ENCODE peak calls at places on chromosomes 13 and 19, in seven cellular contexts. One of them, this sample, is unnamed.

GRCh38 chr19:8609210-8610040 is 1.1 kb downstream of the ADAMTS10 start:
- DNase-seq in ovary: peak
- DNase-seq in germinal center: no peak
- DNase-seq in NCI-H2029: no peak
- DNase-seq in A549: peak
- DNase-seq in esophagus squamous epithelium: no peak
- DNase-seq in posterior vena cava: peak
- DNase-seq in this sample: peak

GRCh38 chr19:55179570-55180484 is at the start of gene SYT5:
- DNase-seq in germinal center: peak
- DNase-seq in esophagus squamous epithelium: no peak
- DNase-seq in NCI-H2029: no peak
- DNase-seq in A549: no peak
- DNase-seq in posterior vena cava: no peak
- DNase-seq in ovary: no peak
- DNase-seq in this sample: peak

GRCh38 chr19:3132971-3133792 is 2.7 kb upstream of the GNA15 start:
- DNase-seq in posterior vena cava: no peak
- DNase-seq in ovary: no peak
- DNase-seq in NCI-H2029: no peak
- DNase-seq in esophagus squamous epithelium: no peak
- DNase-seq in germinal center: peak
- DNase-seq in A549: no peak
- DNase-seq in this sample: peak

GRCh38 chr13:24290280-24290932 is 19.0 kb upstream of the C1QTNF9 start:
- DNase-seq in A549: no peak
- DNase-seq in posterior vena cava: no peak
- DNase-seq in germinal center: no peak
- DNase-seq in esophagus squamous epithelium: no peak
- DNase-seq in NCI-H2029: no peak
- DNase-seq in ovary: no peak
- DNase-seq in this sample: no peak

GRCh38 chr13:106818971-106819370 is 251.0 kb upstream of the ARGLU1 start:
- DNase-seq in NCI-H2029: no peak
- DNase-seq in posterior vena cava: no peak
- DNase-seq in esophagus squamous epithelium: no peak
- DNase-seq in ovary: no peak
- DNase-seq in A549: no peak
- DNase-seq in germinal center: no peak
- DNase-seq in this sample: no peak

GRCh38 chr19:45994456-45994988 is 745 bp upstream of the CCDC61 start:
- DNase-seq in germinal center: no peak
- DNase-seq in NCI-H2029: no peak
- DNase-seq in esophagus squamous epithelium: no peak
- DNase-seq in A549: no peak
- DNase-seq in ovary: no peak
- DNase-seq in posterior vena cava: no peak
- DNase-seq in this sample: no peak

GRCh38 chr19:43812689-43813088 is 10.4 kb upstream of the LYPD5 start:
- DNase-seq in NCI-H2029: no peak
- DNase-seq in posterior vena cava: no peak
- DNase-seq in esophagus squamous epithelium: no peak
- DNase-seq in A549: no peak
- DNase-seq in ovary: no peak
- DNase-seq in germinal center: no peak
- DNase-seq in this sample: no peak

GRCh38 chr13:113029487-113030258 is 60.7 kb downstream of the MCF2L start:
- DNase-seq in posterior vena cava: no peak
- DNase-seq in esophagus squamous epithelium: no peak
- DNase-seq in germinal center: peak
- DNase-seq in NCI-H2029: no peak
- DNase-seq in A549: peak
- DNase-seq in ovary: peak
- DNase-seq in this sample: peak

GRCh38 chr19:1000095-1000494 is at the start of gene GRIN3B:
- DNase-seq in ovary: no peak
- DNase-seq in A549: peak
- DNase-seq in posterior vena cava: peak
- DNase-seq in germinal center: peak
- DNase-seq in NCI-H2029: no peak
- DNase-seq in esophagus squamous epithelium: no peak
- DNase-seq in this sample: peak

GRCh38 chr19:42455621-42456081 is 12.9 kb upstream of the CXCL17 start:
- DNase-seq in ovary: no peak
- DNase-seq in esophagus squamous epithelium: no peak
- DNase-seq in NCI-H2029: no peak
- DNase-seq in A549: peak
- DNase-seq in posterior vena cava: no peak
- DNase-seq in germinal center: no peak
- DNase-seq in this sample: no peak

GRCh38 chr19:16327911-16328823 is 3.5 kb downstream of the KLF2 start:
- DNase-seq in posterior vena cava: peak
- DNase-seq in A549: peak
- DNase-seq in germinal center: peak
- DNase-seq in ovary: peak
- DNase-seq in NCI-H2029: no peak
- DNase-seq in esophagus squamous epithelium: no peak
- DNase-seq in this sample: peak

GRCh38 chr19:39053276-39054090 is 21.1 kb upstream of the FBXO27 start:
- DNase-seq in A549: peak
- DNase-seq in NCI-H2029: no peak
- DNase-seq in esophagus squamous epithelium: no peak
- DNase-seq in ovary: no peak
- DNase-seq in germinal center: no peak
- DNase-seq in posterior vena cava: no peak
- DNase-seq in this sample: no peak

GRCh38 chr19:56603829-56604228 is 8.7 kb downstream of the ZNF71 start:
- DNase-seq in esophagus squamous epithelium: no peak
- DNase-seq in NCI-H2029: no peak
- DNase-seq in A549: no peak
- DNase-seq in posterior vena cava: no peak
- DNase-seq in germinal center: no peak
- DNase-seq in ovary: no peak
- DNase-seq in this sample: no peak

GRCh38 chr19:51020988-51021651 is 1.6 kb upstream of the KLK10 start:
- DNase-seq in germinal center: no peak
- DNase-seq in ovary: no peak
- DNase-seq in NCI-H2029: peak
- DNase-seq in A549: peak
- DNase-seq in esophagus squamous epithelium: no peak
- DNase-seq in posterior vena cava: no peak
- DNase-seq in this sample: peak

GRCh38 chr13:94641432-94641941 is 39.8 kb downstream of the GPR180 start:
- DNase-seq in A549: peak
- DNase-seq in NCI-H2029: peak
- DNase-seq in esophagus squamous epithelium: no peak
- DNase-seq in posterior vena cava: no peak
- DNase-seq in ovary: no peak
- DNase-seq in germinal center: no peak
- DNase-seq in this sample: peak

GRCh38 chr13:35479223-35479536 is 2.7 kb upstream of the MAB21L1 start:
- DNase-seq in posterior vena cava: no peak
- DNase-seq in A549: no peak
- DNase-seq in esophagus squamous epithelium: no peak
- DNase-seq in ovary: no peak
- DNase-seq in NCI-H2029: no peak
- DNase-seq in germinal center: no peak
- DNase-seq in this sample: peak

GRCh38 chr19:2720777-2721569 is at the start of gene DIRAS1:
- DNase-seq in posterior vena cava: peak
- DNase-seq in esophagus squamous epithelium: no peak
- DNase-seq in A549: no peak
- DNase-seq in germinal center: no peak
- DNase-seq in ovary: peak
- DNase-seq in NCI-H2029: no peak
- DNase-seq in this sample: no peak

GRCh38 chr19:29293292-29293691 is 80.3 kb upstream of the UQCRFS1 start:
- DNase-seq in A549: no peak
- DNase-seq in germinal center: no peak
- DNase-seq in ovary: no peak
- DNase-seq in esophagus squamous epithelium: no peak
- DNase-seq in posterior vena cava: peak
- DNase-seq in NCI-H2029: no peak
- DNase-seq in this sample: no peak

GRCh38 chr13:102983496-102983895 is 82.7 kb downstream of the SLC10A2 start:
- DNase-seq in NCI-H2029: no peak
- DNase-seq in posterior vena cava: no peak
- DNase-seq in ovary: no peak
- DNase-seq in germinal center: no peak
- DNase-seq in A549: no peak
- DNase-seq in esophagus squamous epithelium: no peak
- DNase-seq in this sample: peak

GRCh38 chr13:48585456-48585840 is 52.6 kb upstream of the RCBTB2 start:
- DNase-seq in NCI-H2029: no peak
- DNase-seq in ovary: no peak
- DNase-seq in posterior vena cava: no peak
- DNase-seq in esophagus squamous epithelium: no peak
- DNase-seq in A549: no peak
- DNase-seq in germinal center: no peak
- DNase-seq in this sample: peak

GRCh38 chr13:51156666-51157065 is 45.6 kb upstream of the C13orf42 start:
- DNase-seq in posterior vena cava: no peak
- DNase-seq in NCI-H2029: no peak
- DNase-seq in A549: no peak
- DNase-seq in ovary: no peak
- DNase-seq in germinal center: no peak
- DNase-seq in esophagus squamous epithelium: no peak
- DNase-seq in this sample: no peak

GRCh38 chr19:13094771-13095392 is 7.8 kb downstream of the LYL1 start:
- DNase-seq in germinal center: no peak
- DNase-seq in posterior vena cava: no peak
- DNase-seq in A549: no peak
- DNase-seq in esophagus squamous epithelium: no peak
- DNase-seq in NCI-H2029: no peak
- DNase-seq in ovary: peak
- DNase-seq in this sample: no peak

GRCh38 chr13:30400376-30400775 is 21.9 kb upstream of the UBE2L5 start:
- DNase-seq in A549: no peak
- DNase-seq in germinal center: no peak
- DNase-seq in esophagus squamous epithelium: no peak
- DNase-seq in NCI-H2029: no peak
- DNase-seq in posterior vena cava: no peak
- DNase-seq in ovary: no peak
- DNase-seq in this sample: no peak

GRCh38 chr19:17348700-17349099 is 11.3 kb downstream of the GTPBP3 start:
- DNase-seq in esophagus squamous epithelium: no peak
- DNase-seq in NCI-H2029: peak
- DNase-seq in germinal center: no peak
- DNase-seq in ovary: peak
- DNase-seq in posterior vena cava: peak
- DNase-seq in A549: peak
- DNase-seq in this sample: peak

GRCh38 chr19:42316223-42317211 is 3.4 kb downstream of the TMEM145 start:
- DNase-seq in esophagus squamous epithelium: no peak
- DNase-seq in ovary: no peak
- DNase-seq in germinal center: no peak
- DNase-seq in NCI-H2029: no peak
- DNase-seq in A549: peak
- DNase-seq in posterior vena cava: no peak
- DNase-seq in this sample: peak

GRCh38 chr19:29548483-29549085 is 22.8 kb downstream of the VSTM2B start:
- DNase-seq in NCI-H2029: no peak
- DNase-seq in esophagus squamous epithelium: no peak
- DNase-seq in A549: no peak
- DNase-seq in posterior vena cava: peak
- DNase-seq in ovary: no peak
- DNase-seq in germinal center: no peak
- DNase-seq in this sample: no peak

GRCh38 chr19:52935434-52935833 is 12.2 kb upstream of the ZNF888 start:
- DNase-seq in NCI-H2029: no peak
- DNase-seq in germinal center: no peak
- DNase-seq in A549: no peak
- DNase-seq in posterior vena cava: no peak
- DNase-seq in ovary: no peak
- DNase-seq in esophagus squamous epithelium: no peak
- DNase-seq in this sample: peak

GRCh38 chr19:29678484-29679106 is 13.3 kb downstream of the PLEKHF1 start:
- DNase-seq in posterior vena cava: peak
- DNase-seq in A549: no peak
- DNase-seq in ovary: peak
- DNase-seq in NCI-H2029: no peak
- DNase-seq in germinal center: no peak
- DNase-seq in esophagus squamous epithelium: no peak
- DNase-seq in this sample: no peak

GRCh38 chr13:21579754-21580316 is 24.1 kb downstream of the MICU2 start:
- DNase-seq in A549: no peak
- DNase-seq in germinal center: no peak
- DNase-seq in esophagus squamous epithelium: no peak
- DNase-seq in ovary: no peak
- DNase-seq in NCI-H2029: no peak
- DNase-seq in posterior vena cava: no peak
- DNase-seq in this sample: peak

GRCh38 chr13:51623473-51623872 is 39.2 kb downstream of the WDFY2 start:
- DNase-seq in NCI-H2029: no peak
- DNase-seq in esophagus squamous epithelium: no peak
- DNase-seq in A549: no peak
- DNase-seq in posterior vena cava: no peak
- DNase-seq in ovary: no peak
- DNase-seq in germinal center: no peak
- DNase-seq in this sample: peak

GRCh38 chr19:13005861-13006370 is 10.6 kb downstream of the NFIX start:
- DNase-seq in A549: no peak
- DNase-seq in NCI-H2029: no peak
- DNase-seq in esophagus squamous epithelium: no peak
- DNase-seq in posterior vena cava: no peak
- DNase-seq in germinal center: no peak
- DNase-seq in ovary: no peak
- DNase-seq in this sample: no peak

GRCh38 chr13:19864339-19865309 is 1.2 kb upstream of the ZMYM5 start:
- DNase-seq in germinal center: peak
- DNase-seq in ovary: no peak
- DNase-seq in esophagus squamous epithelium: peak
- DNase-seq in A549: peak
- DNase-seq in NCI-H2029: peak
- DNase-seq in posterior vena cava: peak
- DNase-seq in this sample: peak

GRCh38 chr19:14575428-14575980 is 3.6 kb upstream of the NDUFB7 start:
- DNase-seq in posterior vena cava: no peak
- DNase-seq in esophagus squamous epithelium: no peak
- DNase-seq in NCI-H2029: no peak
- DNase-seq in germinal center: no peak
- DNase-seq in ovary: no peak
- DNase-seq in A549: no peak
- DNase-seq in this sample: no peak

GRCh38 chr19:55542292-55542855 is 3.0 kb downstream of the SBK3 start:
- DNase-seq in NCI-H2029: no peak
- DNase-seq in esophagus squamous epithelium: no peak
- DNase-seq in germinal center: no peak
- DNase-seq in A549: no peak
- DNase-seq in posterior vena cava: no peak
- DNase-seq in ovary: no peak
- DNase-seq in this sample: no peak

This sample was measured in EH.